ENCODE peak calls at places on chromosomes 6 and 20, in four cellular contexts. D is smooth muscle cell of the brain vasculature; C is brain microvascular endothelial cell; V is stimulated activated naive CD8-positive, alpha-beta T cell treated with anti-CD3 and anti-CD28 coated beads, Interleukin-15, amount 100 ng/mL, for 72 hours. E is an unnamed sample.

GRCh38 chr6:150764638-150765456 is 100.7 kb upstream of the MTHFD1L start:
- DNase-seq in D (no peak), C (no peak), V (no peak), E (no peak)

GRCh38 chr20:53884859-53885654 is 185.3 kb downstream of the BCAS1 start:
- DNase-seq in D (no peak), V (peak; percentile 60), C (peak; percentile 31), E (no peak)

GRCh38 chr6:51531623-51532022 is 555.8 kb downstream of the PKHD1 start:
- DNase-seq in V (no peak), C (no peak), D (no peak), E (no peak)

GRCh38 chr6:157764346-157765068 is 58.5 kb upstream of the SNX9 start:
- DNase-seq in C (peak; percentile 100), V (peak; percentile 80), D (peak; percentile 92), E (peak; percentile 97)

GRCh38 chr6:139262519-139263300 is 29.1 kb downstream of the TXLNB start:
- DNase-seq in V (no peak), D (no peak), C (no peak), E (peak; percentile 14)

GRCh38 chr6:38436726-38437465 is 202.8 kb downstream of the BTBD9 start:
- DNase-seq in V (no peak), D (no peak), C (peak; percentile 28), E (peak; percentile 77)

GRCh38 chr20:33910056-33910455 is 83.7 kb upstream of the RALY start:
- DNase-seq in C (no peak), D (peak; percentile 49), V (no peak), E (peak; percentile 50)

GRCh38 chr6:148291876-148292275 is 50.8 kb upstream of the SASH1 start:
- DNase-seq in C (no peak), V (no peak), D (no peak), E (no peak)

GRCh38 chr6:77397561-77397960 is 65.7 kb downstream of the HTR1B start:
- DNase-seq in D (no peak), C (no peak), V (no peak), E (no peak)

GRCh38 chr6:68343901-68344300 is 291.2 kb upstream of the ADGRB3 start:
- DNase-seq in V (peak; percentile 3), D (no peak), C (peak; percentile 34), E (peak; percentile 55)

GRCh38 chr20:15446373-15446772 is 1109.0 kb upstream of the FLRT3 start:
- DNase-seq in D (no peak), C (no peak), V (no peak), E (peak; percentile 33)

GRCh38 chr6:14283600-14284235 is 166.1 kb downstream of the CD83 start:
- DNase-seq in C (no peak), V (no peak), D (no peak), E (no peak)

GRCh38 chr20:19210426-19211155 is 1.9 kb upstream of the SLC24A3 start:
- DNase-seq in D (no peak), V (no peak), C (no peak), E (no peak)

GRCh38 chr20:18166939-18167338 is 29.3 kb downstream of the KAT14 start:
- DNase-seq in V (no peak), D (no peak), C (no peak), E (no peak)

GRCh38 chr6:150068173-150068785 is 642 bp downstream of the ULBP3 start:
- DNase-seq in D (no peak), C (no peak), V (no peak), E (no peak)

GRCh38 chr6:116363759-116364158 is 7.0 kb upstream of the DSE start:
- DNase-seq in D (no peak), V (no peak), C (no peak), E (peak; percentile 61)

GRCh38 chr20:10715035-10715434 is 41.2 kb upstream of the JAG1 start:
- DNase-seq in D (no peak), C (peak; percentile 68), V (no peak), E (peak; percentile 43)

GRCh38 chr6:14620522-14620921 is 502.9 kb downstream of the CD83 start:
- DNase-seq in C (no peak), V (no peak), D (no peak), E (no peak)

GRCh38 chr6:36514554-36515456 is 32.5 kb downstream of the STK38 start:
- DNase-seq in D (no peak), V (no peak), C (no peak), E (no peak)

GRCh38 chr6:42451146-42451594 is 556 bp downstream of the TRERF1 start:
- DNase-seq in D (no peak), V (peak; percentile 24), C (no peak), E (no peak)

GRCh38 chr6:32969685-32970412 is 1.5 kb downstream of the BRD2 start:
- DNase-seq in V (peak; percentile 85), C (peak; percentile 92), D (peak; percentile 88), E (peak; percentile 86)

GRCh38 chr6:34289137-34289536 is 40.3 kb upstream of the SMIM29 start:
- DNase-seq in V (no peak), D (no peak), C (no peak), E (no peak)

GRCh38 chr6:3266170-3266569 is 7.4 kb downstream of the PSMG4 start:
- DNase-seq in V (no peak), C (no peak), D (no peak), E (no peak)

GRCh38 chr6:24991748-24992467 is 56.1 kb upstream of the RIPOR2 start:
- DNase-seq in C (no peak), D (no peak), V (peak; percentile 63), E (peak; percentile 52)

GRCh38 chr6:72825265-72825918 is 203.5 kb downstream of the KCNQ5 start:
- DNase-seq in V (no peak), C (peak; percentile 55), D (no peak), E (peak; percentile 10)

E was measured in A172.